ENCODE peak calls at places on chromosomes 12 and 14, in seven cellular contexts. W is colonic mucosa, F is psoas muscle, R is mesendoderm, K is transverse colon, V is BJ, I is cardiac muscle cell. J is an unnamed sample. For H3K36me3 and H3K27me3, the result is how much of the 10 kb centered on the place peaks cover.

GRCh38 chr14:83164016-83164415 is 1630.4 kb upstream of the SEL1L start:
- DNase-seq in W (no peak), F (no peak), R (no peak), K (no peak), V (peak), I (peak), J (no peak)

GRCh38 chr14:102922490-102923200 is at the start of gene AMN:
- DNase-seq in W (peak), F (no peak), R (no peak), K (peak), V (no peak), I (peak), J (peak)

GRCh38 chr12:108424816-108425215 is 85.7 kb upstream of the CMKLR1 start:
- DNase-seq in W (no peak), F (no peak), R (no peak), K (no peak), V (no peak), I (no peak), J (no peak)

GRCh38 chr14:53491256-53491905 is 338.3 kb upstream of the DDHD1 start:
- DNase-seq in W (no peak), F (no peak), R (no peak), K (no peak), V (peak), I (no peak), J (no peak)

GRCh38 chr12:68065687-68066086 is 76.4 kb downstream of the IFNG-AS1 start:
- DNase-seq in W (no peak), F (no peak), R (no peak), K (no peak), V (no peak), I (no peak), J (no peak)

GRCh38 chr14:93954900-93955891 is 21.2 kb downstream of the ASB2 start:
- DNase-seq in W (no peak), F (peak), R (no peak), K (peak), V (no peak), I (no peak), J (no peak)

GRCh38 chr14:100804558-100805309 is 21.2 kb upstream of the MEG3 start:
- DNase-seq in W (no peak), F (no peak), R (no peak), K (no peak), V (no peak), I (no peak), J (peak)

GRCh38 chr14:44640416-44640815 is 133.3 kb upstream of the FSCB start:
- DNase-seq in W (no peak), F (no peak), R (peak), K (no peak), V (no peak), I (no peak), J (no peak)

GRCh38 chr14:61524211-61524806 is 171.0 kb upstream of the HIF1A start:
- DNase-seq in W (peak), F (no peak), R (no peak), K (no peak), V (no peak), I (peak), J (no peak)

GRCh38 chr14:53539489-53540126 is 386.5 kb upstream of the DDHD1 start:
- DNase-seq in W (peak), F (peak), R (peak), K (peak), V (peak), I (peak), J (peak)

GRCh38 chr12:89051065-89051677 is 301.1 kb downstream of the DUSP6 start:
- DNase-seq in W (peak), F (no peak), R (peak), K (no peak), V (peak), I (peak), J (peak)

GRCh38 chr12:120069278-120069677 is 47.3 kb downstream of the RAB35 start:
- DNase-seq in W (no peak), F (peak), R (no peak), K (no peak), V (no peak), I (no peak), J (no peak)

GRCh38 chr12:112906712-112907414 is at the start of gene OAS1:
- DNase-seq in W (peak), F (no peak), R (peak), K (peak), V (no peak), I (peak), J (no peak)

GRCh38 chr12:101634724-101635123 is 40.0 kb downstream of the MYBPC1 start:
- DNase-seq in W (no peak), F (no peak), R (no peak), K (no peak), V (no peak), I (no peak), J (no peak)

GRCh38 chr12:110794623-110795280 is 52.0 kb upstream of the CCDC63 start:
- DNase-seq in W (peak), F (peak), R (no peak), K (peak), V (no peak), I (peak), J (no peak)

GRCh38 chr14:106530423-106531107 is 1004.2 kb downstream of the TMEM121 start:
- DNase-seq in W (no peak), F (no peak), R (peak), K (peak), V (no peak), I (no peak), J (no peak)

GRCh38 chr14:73461478-73462077 is 3.2 kb upstream of the NUMB start:
- DNase-seq in W (no peak), F (no peak), R (no peak), K (no peak), V (no peak), I (no peak), J (no peak)

GRCh38 chr14:99231850-99232401 is 40.1 kb downstream of the BCL11B start:
- DNase-seq in W (no peak), F (no peak), R (peak), K (no peak), V (no peak), I (no peak), J (peak)

GRCh38 chr12:66699738-66700482 is 21.0 kb upstream of the GRIP1 start:
- DNase-seq in W (no peak), F (no peak), R (no peak), K (no peak), V (no peak), I (no peak), J (no peak)

GRCh38 chr12:8996682-8997405 is 7.5 kb downstream of the KLRG1 start:
- DNase-seq in W (no peak), F (no peak), R (no peak), K (no peak), V (no peak), I (peak), J (no peak)

GRCh38 chr14:55306938-55307589 is 35.8 kb downstream of the FBXO34 start:
- DNase-seq in W (no peak), F (no peak), R (peak), K (no peak), V (no peak), I (no peak), J (no peak)

GRCh38 chr14:49449749-49450148 is 136.4 kb downstream of the RPS29 start:
- DNase-seq in W (no peak), F (no peak), R (no peak), K (no peak), V (no peak), I (no peak), J (no peak)

GRCh38 chr12:109773384-109774011 is 59.7 kb downstream of the TRPV4 start:
- DNase-seq in W (peak), F (peak), R (no peak), K (peak), V (no peak), I (no peak), J (peak)

GRCh38 chr12:76026643-76027063 is 4.9 kb downstream of the PHLDA1 start:
- DNase-seq in W (no peak), F (no peak), R (no peak), K (no peak), V (no peak), I (peak), J (no peak)

GRCh38 chr14:36317650-36318049 is 2.8 kb downstream of the MBIP start:
- DNase-seq in W (no peak), F (no peak), R (no peak), K (no peak), V (no peak), I (no peak), J (no peak)

GRCh38 chr14:20622816-20623291 is 18.6 kb downstream of the OR6S1 start:
- DNase-seq in W (no peak), F (no peak), R (no peak), K (no peak), V (no peak), I (no peak), J (peak)

GRCh38 chr14:68397827-68398226 is 395.0 kb downstream of the ZFP36L1 start:
- DNase-seq in W (no peak), F (no peak), R (peak), K (no peak), V (peak), I (peak), J (no peak)

GRCh38 chr12:25384954-25385216 is 134.2 kb upstream of the KRAS start:
- DNase-seq in W (no peak), F (no peak), R (no peak), K (no peak), V (no peak), I (no peak), J (no peak)

GRCh38 chr14:21384494-21384851 is 654 bp upstream of the SUPT16H start:
- DNase-seq in W (no peak), F (no peak), R (no peak), K (no peak), V (no peak), I (no peak), J (no peak)

GRCh38 chr12:46553911-46554310 is 181.3 kb upstream of the SLC38A2 start:
- DNase-seq in W (no peak), F (no peak), R (no peak), K (no peak), V (peak), I (no peak), J (no peak)

GRCh38 chr14:68820999-68821683 is 28.3 kb upstream of the ZFP36L1 start:
- DNase-seq in W (no peak), F (no peak), R (no peak), K (no peak), V (no peak), I (no peak), J (peak)

GRCh38 chr12:122868471-122869177 is 27.3 kb downstream of the VPS37B start:
- DNase-seq in W (no peak), F (no peak), R (no peak), K (no peak), V (no peak), I (no peak), J (no peak)

GRCh38 chr12:122870867-122871664 is 24.9 kb downstream of the VPS37B start:
- DNase-seq in W (no peak), F (no peak), R (no peak), K (peak), V (no peak), I (peak), J (no peak)

GRCh38 chr12:122867701-122868461 is 28.0 kb downstream of the VPS37B start:
- DNase-seq in W (peak), F (peak), R (peak), K (peak), V (no peak), I (no peak), J (peak)

GRCh38 chr12:122870163-122870842 is 25.6 kb downstream of the VPS37B start:
- DNase-seq in W (no peak), F (no peak), R (no peak), K (no peak), V (no peak), I (no peak), J (no peak)

DNA sequence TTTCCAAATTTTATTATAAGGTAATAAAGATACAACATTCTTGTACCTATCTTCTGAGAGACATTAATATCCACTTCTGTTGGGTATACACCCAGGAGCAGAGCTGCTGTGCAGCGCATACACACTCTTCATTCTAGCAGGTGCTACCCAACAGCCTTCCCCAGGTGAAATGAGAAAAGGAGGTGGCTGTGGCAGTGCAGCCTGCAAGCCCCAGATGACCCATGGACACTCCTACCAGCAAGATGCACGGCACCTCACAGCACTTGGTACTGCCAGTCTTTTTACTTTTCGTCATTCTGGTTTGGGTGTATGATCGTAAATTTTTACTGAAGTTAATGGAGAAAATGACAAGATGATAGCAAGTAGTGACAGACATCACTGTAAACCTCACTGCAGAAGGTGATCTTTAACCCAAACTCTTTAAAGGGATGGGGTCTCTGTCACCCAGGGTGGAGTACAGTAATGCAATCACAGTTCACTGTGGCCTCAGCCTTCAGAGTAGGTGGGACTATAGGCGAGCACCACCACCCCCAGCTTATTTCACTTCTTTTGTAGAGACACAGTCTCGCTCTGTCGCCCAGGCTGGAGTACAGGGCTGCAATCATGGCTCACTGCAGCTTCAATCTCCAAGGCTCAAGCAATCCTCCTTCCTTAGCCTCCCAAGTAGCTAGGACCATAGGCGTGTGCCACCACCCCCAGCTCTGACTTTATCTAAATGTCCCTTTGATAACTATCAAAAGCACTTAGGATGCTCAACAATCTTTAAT is 26.5 kb downstream of the VPS37B start:
- DNase-seq in W (no peak), F (no peak), R (no peak), K (no peak), V (no peak), I (no peak), J (no peak)
- H3K36me3 ChIP-seq in W (under half), F (under half), R (under half), K (under half), V (under half), I (under half), J (under half)

DNA sequence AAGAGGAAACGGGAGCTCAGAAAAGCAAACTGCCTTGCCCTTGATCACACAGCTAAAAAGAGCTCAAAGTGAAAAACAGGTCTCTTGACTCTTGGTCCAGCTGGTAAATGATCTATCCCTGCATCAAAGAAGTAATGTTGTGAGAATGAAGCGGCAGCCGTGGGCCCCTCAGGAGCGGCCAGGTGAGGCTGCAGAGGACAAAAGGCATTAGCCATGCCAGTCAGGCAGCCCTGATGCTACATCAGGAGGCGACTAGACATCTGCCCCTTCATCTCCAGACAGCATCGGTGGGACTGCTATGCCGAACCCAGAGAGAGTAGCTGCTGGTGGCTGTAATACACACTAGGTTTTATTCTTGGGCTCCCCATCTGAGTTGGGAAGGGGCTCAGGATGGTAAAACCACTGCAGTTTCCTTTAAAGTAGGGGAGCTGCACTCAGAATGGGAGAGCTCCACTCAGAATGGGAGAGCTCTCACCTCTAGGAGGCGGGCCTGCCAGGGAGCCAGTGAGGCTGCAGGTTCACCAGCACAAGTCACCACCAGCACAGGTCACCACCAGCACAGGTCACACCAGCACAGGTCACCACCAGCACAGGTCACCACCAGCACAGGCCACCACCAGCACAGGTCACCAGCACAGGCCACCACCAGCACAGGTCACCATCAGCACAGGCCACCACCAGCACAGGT is 120.1 kb downstream of the TSPAN9 start:
- DNase-seq in W (no peak), F (no peak), R (no peak), K (no peak), V (no peak), I (no peak), J (no peak)
- H3K4me3 ChIP-seq in W (no peak), F (no peak), R (no peak), K (no peak), V (no peak), I (no peak), J (no peak)

GRCh38 chr12:54016478-54016964 is 7.7 kb downstream of the HOXC8 start:
- DNase-seq in W (peak), F (peak), R (no peak), K (no peak), V (peak), I (no peak), J (no peak)
- H3K27me3 ChIP-seq in W (half or more), F (under half), R (half or more), K (half or more), V (under half), I (half or more), J (half or more)

GRCh38 chr12:49325606-49326005 is 2.6 kb downstream of the TROAP start:
- DNase-seq in W (no peak), F (no peak), R (no peak), K (no peak), V (no peak), I (no peak), J (no peak)
- H3K36me3 ChIP-seq in W (under half), F (under half), R (under half), K (under half), V (under half), I (under half), J (under half)

DNA sequence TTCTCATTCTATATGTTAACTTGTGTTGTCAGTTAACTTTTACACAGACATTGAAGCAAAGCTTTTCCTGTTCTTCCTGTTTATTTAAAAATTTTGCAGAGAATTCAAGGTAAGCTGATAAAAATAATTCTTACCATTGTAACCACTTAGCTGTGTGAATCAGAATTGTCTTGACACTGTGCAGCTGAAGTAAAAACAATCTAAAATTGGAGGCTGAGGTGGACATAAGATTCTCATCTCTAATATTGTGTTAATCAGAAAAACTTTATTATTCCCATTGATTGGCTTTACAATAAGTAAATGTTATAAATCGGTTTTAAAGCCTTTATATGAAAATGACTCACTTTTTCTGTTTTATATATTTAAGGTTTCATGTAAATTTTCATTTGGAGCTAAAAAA is 240.3 kb upstream of the PLEKHG7 start:
- DNase-seq in W (no peak), F (no peak), R (no peak), K (no peak), V (no peak), I (no peak), J (no peak)
- H3K4me3 ChIP-seq in W (no peak), F (no peak), R (no peak), K (no peak), V (no peak), I (no peak), J (no peak)

GRCh38 chr12:54004841-54005530 is 3.8 kb upstream of the HOXC8 start:
- DNase-seq in W (no peak), F (peak), R (no peak), K (no peak), V (no peak), I (no peak), J (peak)

GRCh38 chr12:54006700-54007220 is 2.0 kb upstream of the HOXC8 start:
- DNase-seq in W (no peak), F (peak), R (no peak), K (no peak), V (no peak), I (no peak), J (no peak)

GRCh38 chr12:54007538-54008259 is 1.1 kb upstream of the HOXC8 start:
- DNase-seq in W (no peak), F (peak), R (no peak), K (no peak), V (no peak), I (no peak), J (no peak)

GRCh38 chr12:54005531-54005852 is 3.3 kb upstream of the HOXC8 start:
- DNase-seq in W (no peak), F (peak), R (no peak), K (no peak), V (no peak), I (no peak), J (peak)

DNA sequence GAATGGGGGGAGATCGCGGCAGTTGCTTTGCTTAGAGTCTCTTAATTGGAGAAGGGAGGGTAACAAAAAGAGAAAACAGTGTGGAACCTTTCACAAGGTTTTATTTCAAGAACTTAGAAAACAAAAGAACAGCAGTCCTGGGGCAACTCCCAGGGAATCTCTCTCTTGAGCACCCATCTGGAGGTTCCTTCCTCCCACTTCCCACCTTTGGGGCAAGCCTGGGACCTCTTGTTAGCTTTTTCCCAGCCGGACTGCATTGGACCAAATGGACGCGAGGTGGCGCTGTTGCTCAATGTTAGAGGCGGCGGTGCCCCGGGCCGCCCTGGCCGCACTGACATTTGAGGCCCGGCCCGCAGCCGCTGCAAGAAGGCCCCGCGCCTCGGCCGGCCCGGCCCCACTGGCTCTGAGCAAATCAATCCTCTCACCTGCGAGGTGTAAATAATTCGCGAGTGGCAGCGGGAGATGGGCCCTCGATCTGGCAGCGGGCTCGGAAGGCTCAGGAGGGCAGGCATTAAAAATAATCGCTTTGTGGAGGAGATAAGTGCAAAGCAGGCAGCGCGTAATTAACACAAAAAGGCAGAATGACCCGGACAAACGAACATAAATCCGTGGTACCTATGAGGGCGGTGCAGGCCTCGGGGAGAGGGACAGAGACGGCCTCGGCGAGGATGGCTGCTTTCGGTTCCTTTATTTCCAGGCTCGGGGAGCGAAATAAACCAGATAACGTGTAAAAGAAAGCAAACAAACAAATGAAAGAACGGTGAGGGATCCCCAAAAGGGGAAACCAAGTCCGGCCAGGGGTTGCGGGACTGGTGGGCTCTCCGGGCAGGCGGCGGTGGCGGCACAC is 2.7 kb upstream of the HOXC8 start:
- DNase-seq in W (peak), F (peak), R (peak), K (peak), V (no peak), I (peak), J (peak)
- H3K27me3 ChIP-seq in W (half or more), F (under half), R (half or more), K (half or more), V (under half), I (half or more), J (half or more)

J was measured in H7.